ENCODE peak calls at places on chromosomes 16 and 17, in nine cellular contexts. One of them, this sample, is unnamed. For H3K4me1, the result is how much of the 10 kb centered on the place peaks cover.

GRCh38 chr17:77446959-77447634 is 306.3 kb downstream of the SEC14L1 start:
- DNase-seq in psoas muscle: no peak
- DNase-seq in aorta: no peak
- DNase-seq in transverse colon: no peak
- DNase-seq in cardiac muscle cell: no peak
- DNase-seq in ovary: no peak
- DNase-seq in colonic mucosa: no peak
- DNase-seq in upper lobe of left lung: no peak
- DNase-seq in pancreas: no peak
- DNase-seq in this sample: no peak

GRCh38 chr16:51880776-51881175 is 666.2 kb downstream of the TOX3 start:
- DNase-seq in cardiac muscle cell: no peak
- DNase-seq in ovary: no peak
- DNase-seq in pancreas: no peak
- DNase-seq in transverse colon: no peak
- DNase-seq in colonic mucosa: no peak
- DNase-seq in psoas muscle: no peak
- DNase-seq in aorta: no peak
- DNase-seq in upper lobe of left lung: no peak
- DNase-seq in this sample: no peak

GRCh38 chr16:79635488-79635887 is 35.0 kb upstream of the MAF start:
- DNase-seq in upper lobe of left lung: no peak
- DNase-seq in transverse colon: no peak
- DNase-seq in colonic mucosa: no peak
- DNase-seq in cardiac muscle cell: no peak
- DNase-seq in ovary: no peak
- DNase-seq in pancreas: no peak
- DNase-seq in aorta: no peak
- DNase-seq in psoas muscle: no peak
- DNase-seq in this sample: no peak

GRCh38 chr16:12470311-12471229 is 333.1 kb downstream of the CPPED1 start:
- DNase-seq in pancreas: no peak
- DNase-seq in transverse colon: no peak
- DNase-seq in psoas muscle: peak
- DNase-seq in aorta: peak
- DNase-seq in cardiac muscle cell: peak
- DNase-seq in colonic mucosa: no peak
- DNase-seq in upper lobe of left lung: no peak
- DNase-seq in ovary: peak
- DNase-seq in this sample: no peak

GRCh38 chr16:138049-138417 is 440 bp downstream of the NPRL3 start:
- DNase-seq in aorta: peak
- DNase-seq in colonic mucosa: no peak
- DNase-seq in ovary: peak
- DNase-seq in pancreas: peak
- DNase-seq in transverse colon: no peak
- DNase-seq in psoas muscle: peak
- DNase-seq in cardiac muscle cell: peak
- DNase-seq in upper lobe of left lung: no peak
- DNase-seq in this sample: peak

GRCh38 chr17:45277216-45277849 is 15.4 kb upstream of the SPATA32 start:
- DNase-seq in psoas muscle: peak
- DNase-seq in cardiac muscle cell: peak
- DNase-seq in aorta: peak
- DNase-seq in colonic mucosa: peak
- DNase-seq in ovary: peak
- DNase-seq in transverse colon: peak
- DNase-seq in upper lobe of left lung: peak
- DNase-seq in pancreas: peak
- DNase-seq in this sample: peak

GRCh38 chr17:28584434-28584833 is 7.7 kb upstream of the ALDOC start:
- DNase-seq in transverse colon: no peak
- DNase-seq in psoas muscle: no peak
- DNase-seq in pancreas: no peak
- DNase-seq in aorta: no peak
- DNase-seq in ovary: no peak
- DNase-seq in colonic mucosa: no peak
- DNase-seq in cardiac muscle cell: no peak
- DNase-seq in upper lobe of left lung: no peak
- DNase-seq in this sample: no peak

GRCh38 chr17:5249615-5250014 is 15.0 kb upstream of the SCIMP start:
- DNase-seq in upper lobe of left lung: peak
- DNase-seq in psoas muscle: no peak
- DNase-seq in aorta: peak
- DNase-seq in cardiac muscle cell: peak
- DNase-seq in transverse colon: peak
- DNase-seq in colonic mucosa: peak
- DNase-seq in pancreas: no peak
- DNase-seq in ovary: peak
- DNase-seq in this sample: peak

GRCh38 chr16:81939164-81940067 is 71.9 kb downstream of the SDR42E1 start:
- DNase-seq in upper lobe of left lung: no peak
- DNase-seq in cardiac muscle cell: no peak
- DNase-seq in ovary: no peak
- DNase-seq in aorta: no peak
- DNase-seq in psoas muscle: no peak
- DNase-seq in colonic mucosa: no peak
- DNase-seq in transverse colon: no peak
- DNase-seq in pancreas: no peak
- DNase-seq in this sample: no peak

GRCh38 chr16:35543486-35543885 is 2084.1 kb downstream of the TP53TG3F start:
- DNase-seq in colonic mucosa: no peak
- DNase-seq in pancreas: peak
- DNase-seq in upper lobe of left lung: no peak
- DNase-seq in psoas muscle: no peak
- DNase-seq in ovary: no peak
- DNase-seq in cardiac muscle cell: no peak
- DNase-seq in transverse colon: no peak
- DNase-seq in aorta: no peak
- DNase-seq in this sample: no peak

GRCh38 chr17:17718251-17718650 is 37.0 kb downstream of the RAI1 start:
- DNase-seq in ovary: no peak
- DNase-seq in aorta: no peak
- DNase-seq in cardiac muscle cell: no peak
- DNase-seq in transverse colon: no peak
- DNase-seq in colonic mucosa: no peak
- DNase-seq in upper lobe of left lung: no peak
- DNase-seq in psoas muscle: no peak
- DNase-seq in pancreas: no peak
- DNase-seq in this sample: no peak
- H3K4me1 ChIP-seq in ovary: under half
- H3K4me1 ChIP-seq in aorta: under half
- H3K4me1 ChIP-seq in cardiac muscle cell: under half
- H3K4me1 ChIP-seq in transverse colon: under half
- H3K4me1 ChIP-seq in colonic mucosa: under half
- H3K4me1 ChIP-seq in upper lobe of left lung: under half
- H3K4me1 ChIP-seq in psoas muscle: under half
- H3K4me1 ChIP-seq in pancreas: under half
- H3K4me1 ChIP-seq in this sample: under half

GRCh38 chr16:23143391-23143790 is 5.9 kb downstream of the USP31 start:
- DNase-seq in transverse colon: no peak
- DNase-seq in colonic mucosa: no peak
- DNase-seq in cardiac muscle cell: no peak
- DNase-seq in psoas muscle: no peak
- DNase-seq in aorta: no peak
- DNase-seq in pancreas: no peak
- DNase-seq in upper lobe of left lung: no peak
- DNase-seq in ovary: no peak
- DNase-seq in this sample: no peak

GRCh38 chr16:23140082-23140481 is 9.2 kb downstream of the USP31 start:
- DNase-seq in cardiac muscle cell: no peak
- DNase-seq in ovary: no peak
- DNase-seq in aorta: no peak
- DNase-seq in upper lobe of left lung: no peak
- DNase-seq in colonic mucosa: no peak
- DNase-seq in pancreas: no peak
- DNase-seq in psoas muscle: no peak
- DNase-seq in transverse colon: no peak
- DNase-seq in this sample: no peak

GRCh38 chr16:23141500-23141899 is 7.8 kb downstream of the USP31 start:
- DNase-seq in ovary: no peak
- DNase-seq in cardiac muscle cell: no peak
- DNase-seq in transverse colon: no peak
- DNase-seq in upper lobe of left lung: no peak
- DNase-seq in colonic mucosa: no peak
- DNase-seq in aorta: no peak
- DNase-seq in pancreas: no peak
- DNase-seq in psoas muscle: no peak
- DNase-seq in this sample: no peak

GRCh38 chr16:23141959-23142740 is 7.1 kb downstream of the USP31 start:
- DNase-seq in ovary: no peak
- DNase-seq in cardiac muscle cell: peak
- DNase-seq in psoas muscle: no peak
- DNase-seq in aorta: no peak
- DNase-seq in upper lobe of left lung: no peak
- DNase-seq in colonic mucosa: no peak
- DNase-seq in transverse colon: no peak
- DNase-seq in pancreas: no peak
- DNase-seq in this sample: no peak

DNA sequence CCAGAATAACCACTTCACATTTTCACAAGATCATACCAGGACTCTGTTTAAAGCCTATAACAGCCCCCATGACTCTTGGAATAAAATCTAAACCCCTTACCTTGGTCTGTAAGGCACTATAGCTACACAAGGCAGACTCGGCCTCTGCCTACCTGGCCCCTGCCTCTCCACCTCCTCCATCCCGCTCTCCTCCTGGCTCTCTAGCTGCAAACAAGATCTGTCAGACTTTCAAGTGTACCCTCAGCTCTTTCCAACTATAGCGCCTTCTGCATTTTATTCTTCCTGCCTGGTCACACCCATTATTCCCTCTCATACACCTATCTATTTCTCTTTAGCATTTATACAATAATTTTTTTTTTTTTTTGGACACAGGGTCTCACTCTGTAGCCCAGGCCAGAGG is 8.2 kb downstream of the USP31 start:
- DNase-seq in ovary: no peak
- DNase-seq in transverse colon: no peak
- DNase-seq in colonic mucosa: no peak
- DNase-seq in aorta: no peak
- DNase-seq in upper lobe of left lung: no peak
- DNase-seq in psoas muscle: no peak
- DNase-seq in cardiac muscle cell: no peak
- DNase-seq in pancreas: no peak
- DNase-seq in this sample: no peak
- H3K4me1 ChIP-seq in ovary: under half
- H3K4me1 ChIP-seq in transverse colon: under half
- H3K4me1 ChIP-seq in colonic mucosa: under half
- H3K4me1 ChIP-seq in aorta: under half
- H3K4me1 ChIP-seq in upper lobe of left lung: under half
- H3K4me1 ChIP-seq in psoas muscle: under half
- H3K4me1 ChIP-seq in cardiac muscle cell: under half
- H3K4me1 ChIP-seq in pancreas: under half
- H3K4me1 ChIP-seq in this sample: under half

GRCh38 chr17:75126954-75127353 is 4.6 kb downstream of the NT5C start:
- DNase-seq in transverse colon: no peak
- DNase-seq in colonic mucosa: no peak
- DNase-seq in psoas muscle: no peak
- DNase-seq in upper lobe of left lung: no peak
- DNase-seq in pancreas: no peak
- DNase-seq in ovary: no peak
- DNase-seq in aorta: no peak
- DNase-seq in cardiac muscle cell: no peak
- DNase-seq in this sample: no peak
- H3K4me1 ChIP-seq in transverse colon: half or more
- H3K4me1 ChIP-seq in colonic mucosa: under half
- H3K4me1 ChIP-seq in psoas muscle: under half
- H3K4me1 ChIP-seq in upper lobe of left lung: under half
- H3K4me1 ChIP-seq in pancreas: under half
- H3K4me1 ChIP-seq in ovary: under half
- H3K4me1 ChIP-seq in aorta: under half
- H3K4me1 ChIP-seq in cardiac muscle cell: under half
- H3K4me1 ChIP-seq in this sample: under half

DNA sequence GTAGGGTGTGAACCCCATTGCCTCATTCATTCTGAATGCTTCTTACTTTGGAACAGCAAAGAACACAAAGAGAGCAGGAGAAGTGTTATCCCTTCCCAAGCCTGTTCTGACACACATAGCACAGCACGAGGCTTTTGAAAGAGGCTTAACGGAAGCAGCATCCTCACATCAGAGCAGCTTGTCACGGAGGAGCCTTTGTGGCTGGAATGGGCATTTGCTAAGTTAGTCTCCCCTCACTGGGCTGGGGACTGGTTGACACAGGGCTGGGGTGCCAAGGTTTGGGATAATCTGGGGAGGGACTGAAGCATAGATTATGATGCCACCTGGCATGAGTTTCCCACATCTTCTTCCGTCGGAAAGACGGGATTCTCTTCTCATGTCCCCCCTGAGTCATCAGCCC is 167.5 kb upstream of the DNAH9 start:
- DNase-seq in aorta: no peak
- DNase-seq in pancreas: no peak
- DNase-seq in psoas muscle: no peak
- DNase-seq in transverse colon: no peak
- DNase-seq in colonic mucosa: no peak
- DNase-seq in cardiac muscle cell: no peak
- DNase-seq in ovary: no peak
- DNase-seq in upper lobe of left lung: no peak
- DNase-seq in this sample: no peak
- H3K4me1 ChIP-seq in aorta: under half
- H3K4me1 ChIP-seq in pancreas: under half
- H3K4me1 ChIP-seq in psoas muscle: under half
- H3K4me1 ChIP-seq in transverse colon: under half
- H3K4me1 ChIP-seq in colonic mucosa: under half
- H3K4me1 ChIP-seq in cardiac muscle cell: under half
- H3K4me1 ChIP-seq in ovary: under half
- H3K4me1 ChIP-seq in upper lobe of left lung: under half
- H3K4me1 ChIP-seq in this sample: under half

GRCh38 chr16:68093816-68094613 is 8.8 kb downstream of the NFATC3 start:
- DNase-seq in ovary: no peak
- DNase-seq in psoas muscle: no peak
- DNase-seq in transverse colon: no peak
- DNase-seq in pancreas: no peak
- DNase-seq in upper lobe of left lung: no peak
- DNase-seq in aorta: no peak
- DNase-seq in cardiac muscle cell: peak
- DNase-seq in colonic mucosa: no peak
- DNase-seq in this sample: no peak
- H3K4me1 ChIP-seq in ovary: under half
- H3K4me1 ChIP-seq in psoas muscle: half or more
- H3K4me1 ChIP-seq in transverse colon: half or more
- H3K4me1 ChIP-seq in pancreas: under half
- H3K4me1 ChIP-seq in upper lobe of left lung: half or more
- H3K4me1 ChIP-seq in aorta: under half
- H3K4me1 ChIP-seq in cardiac muscle cell: under half
- H3K4me1 ChIP-seq in colonic mucosa: under half
- H3K4me1 ChIP-seq in this sample: half or more

DNA sequence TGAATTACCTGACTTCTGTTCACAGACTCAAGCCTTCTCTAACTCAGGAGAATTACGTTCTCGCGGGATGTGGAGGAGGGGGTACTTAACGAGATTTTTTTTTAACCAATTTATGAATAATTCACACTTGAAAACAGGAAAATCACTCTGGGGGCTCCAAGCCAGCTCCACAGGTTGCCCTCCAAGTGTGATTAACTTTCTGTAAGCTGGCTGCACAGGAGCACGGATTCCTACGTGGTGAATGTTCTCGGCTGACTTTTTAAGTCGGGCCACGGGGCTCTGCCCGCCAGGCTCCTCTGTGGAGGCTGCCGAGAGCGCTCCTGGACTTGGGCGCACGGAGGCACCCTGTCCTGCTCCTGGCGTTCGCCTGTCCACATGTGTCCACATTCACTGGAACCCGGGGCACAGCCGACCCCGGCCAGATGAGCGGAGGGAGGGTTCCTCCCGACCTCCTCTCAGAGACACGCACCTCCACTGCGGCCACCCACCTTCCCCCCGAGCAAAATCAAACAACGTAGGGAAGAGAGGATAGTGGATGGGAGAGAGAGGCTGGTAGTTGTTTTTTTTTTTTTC is 147.1 kb upstream of the CHMP6 start:
- DNase-seq in pancreas: peak
- DNase-seq in psoas muscle: peak
- DNase-seq in aorta: no peak
- DNase-seq in ovary: no peak
- DNase-seq in colonic mucosa: no peak
- DNase-seq in cardiac muscle cell: no peak
- DNase-seq in upper lobe of left lung: no peak
- DNase-seq in transverse colon: no peak
- DNase-seq in this sample: no peak
- H3K4me1 ChIP-seq in pancreas: under half
- H3K4me1 ChIP-seq in psoas muscle: under half
- H3K4me1 ChIP-seq in aorta: under half
- H3K4me1 ChIP-seq in ovary: under half
- H3K4me1 ChIP-seq in colonic mucosa: under half
- H3K4me1 ChIP-seq in cardiac muscle cell: under half
- H3K4me1 ChIP-seq in upper lobe of left lung: under half
- H3K4me1 ChIP-seq in transverse colon: under half
- H3K4me1 ChIP-seq in this sample: under half

This sample was measured in CD8-positive, alpha-beta memory T cell.